ENCODE peak calls at places on chromosomes 6 and 20, in nine cellular contexts. J is WTC11, Z is iris pigment epithelial cell, W is vagina, C is heart right ventricle, V is AG08395, R is caudate nucleus, D is ascending aorta, F is H54. H is an unnamed sample.

GRCh38 chr20:63054103-63054474 is 47.3 kb upstream of the BHLHE23 start:
- DNase-seq in J (peak; percentile 2), Z (no peak), W (no peak), C (peak; percentile 1), V (no peak), R (no peak), D (peak; percentile 12), F (no peak), H (peak; percentile 45)

GRCh38 chr20:44068780-44069191 is 118.2 kb downstream of the JPH2 start:
- DNase-seq in J (no peak), Z (no peak), W (peak; percentile 65), C (no peak), V (no peak), R (no peak), D (peak; percentile 64), F (no peak), H (peak; percentile 49)

GRCh38 chr20:48295445-48295903 is 510.2 kb upstream of the SULF2 start:
- DNase-seq in J (no peak), Z (peak; percentile 96), W (no peak), C (no peak), V (peak; percentile 91), R (no peak), D (no peak), F (peak; percentile 67), H (peak; percentile 96)

GRCh38 chr20:48102821-48103635 is 317.7 kb upstream of the SULF2 start:
- DNase-seq in J (no peak), Z (peak; percentile 45), W (no peak), C (no peak), V (no peak), R (no peak), D (no peak), F (no peak), H (no peak)

GRCh38 chr6:132728616-132729015 is 14.8 kb upstream of the VNN1 start:
- DNase-seq in J (peak; percentile 16), Z (no peak), W (no peak), C (no peak), V (no peak), R (no peak), D (no peak), F (no peak), H (no peak)

GRCh38 chr20:45406260-45407066 is 1.6 kb upstream of the DBNDD2 start:
- DNase-seq in J (peak; percentile 76), Z (no peak), W (no peak), C (peak; percentile 91), V (peak; percentile 49), R (peak; percentile 50), D (peak; percentile 90), F (no peak), H (peak; percentile 66)

GRCh38 chr6:37208793-37209192 is 38.8 kb downstream of the PIM1 start:
- DNase-seq in J (no peak), Z (no peak), W (no peak), C (no peak), V (no peak), R (no peak), D (no peak), F (no peak), H (no peak)

GRCh38 chr6:11096109-11096508 is 2.5 kb downstream of the SMIM13 start:
- DNase-seq in J (peak; percentile 27), Z (peak; percentile 94), W (no peak), C (no peak), V (peak; percentile 59), R (no peak), D (no peak), F (no peak), H (peak; percentile 69)

GRCh38 chr6:54640911-54641310 is 205.7 kb upstream of the FAM83B start:
- DNase-seq in J (no peak), Z (no peak), W (no peak), C (no peak), V (no peak), R (no peak), D (no peak), F (no peak), H (no peak)

GRCh38 chr6:106069478-106069877 is 16.7 kb upstream of the PRDM1 start:
- DNase-seq in J (no peak), Z (peak; percentile 89), W (no peak), C (no peak), V (peak; percentile 41), R (no peak), D (no peak), F (no peak), H (no peak)

GRCh38 chr6:143362192-143362558 is 88.3 kb downstream of the ADAT2 start:
- DNase-seq in J (no peak), Z (no peak), W (no peak), C (no peak), V (no peak), R (no peak), D (no peak), F (no peak), H (no peak)

GRCh38 chr20:45347936-45348809 is at the start of gene SDC4:
- DNase-seq in J (peak; percentile 68), Z (peak; percentile 62), W (no peak), C (peak; percentile 78), V (peak; percentile 88), R (peak; percentile 15), D (peak; percentile 85), F (peak; percentile 61), H (peak; percentile 80)

GRCh38 chr20:63134201-63134612 is 81.7 kb downstream of the YTHDF1 start:
- DNase-seq in J (peak; percentile 57), Z (no peak), W (no peak), C (peak; percentile 11), V (no peak), R (no peak), D (no peak), F (no peak), H (peak; percentile 49)

GRCh38 chr20:16589623-16590022 is 16.4 kb upstream of the KIF16B start:
- DNase-seq in J (peak; percentile 19), Z (no peak), W (peak; percentile 42), C (no peak), V (no peak), R (no peak), D (no peak), F (no peak), H (no peak)

GRCh38 chr6:140437619-140438345 is 1063.3 kb upstream of the CITED2 start:
- DNase-seq in J (no peak), Z (no peak), W (no peak), C (no peak), V (no peak), R (no peak), D (no peak), F (no peak), H (peak; percentile 84)